ENCODE peak calls at places on chromosomes 7 and 10, in eight cellular contexts. T is adrenal gland, C is NCI-H69, Z is activated T-helper 1 cell treated with Interleukin-2 at 50 U/mL for 16 hours, P is astrocyte of the spinal cord, O is HEK293T, I is fibroblast of gingiva, M is iPS-NIHi11. V is an unnamed sample.

GRCh38 chr10:83897626-83898025 is 241.7 kb upstream of the GHITM start:
- DNase-seq in T (no peak), C (peak; percentile 2), Z (no peak), P (no peak), O (no peak), I (no peak), M (no peak), V (no peak)

GRCh38 chr10:4285121-4285520 is 500.1 kb upstream of the KLF6 start:
- DNase-seq in T (no peak), C (no peak), Z (no peak), P (peak; percentile 25), O (no peak), I (no peak), M (no peak), V (peak; percentile 10)

GRCh38 chr10:120262857-120263547 is 194.0 kb upstream of the PLPP4 start:
- DNase-seq in T (no peak), C (no peak), Z (no peak), P (peak; percentile 52), O (no peak), I (no peak), M (no peak), V (no peak)

GRCh38 chr7:123627859-123628258 is 26.2 kb downstream of the ASB15 start:
- DNase-seq in T (no peak), C (no peak), Z (no peak), P (no peak), O (no peak), I (no peak), M (no peak), V (no peak)

GRCh38 chr10:99329891-99330674 is 927 bp downstream of the CNNM1 start:
- DNase-seq in T (no peak), C (peak; percentile 61), Z (no peak), P (no peak), O (no peak), I (no peak), M (peak; percentile 52), V (no peak)

GRCh38 chr7:5657901-5658300 is 123.6 kb downstream of the RNF216 start:
- DNase-seq in T (no peak), C (no peak), Z (no peak), P (peak; percentile 49), O (no peak), I (peak; percentile 10), M (no peak), V (no peak)

GRCh38 chr7:46208635-46209525 is 287.8 kb upstream of the IGFBP3 start:
- DNase-seq in T (no peak), C (no peak), Z (no peak), P (no peak), O (no peak), I (no peak), M (no peak), V (no peak)

GRCh38 chr10:28838908-28839307 is 161.6 kb downstream of the BAMBI start:
- DNase-seq in T (peak; percentile 38), C (peak; percentile 79), Z (no peak), P (no peak), O (no peak), I (no peak), M (no peak), V (peak; percentile 22)

GRCh38 chr10:114905450-114905849 is 32.5 kb upstream of the TRUB1 start:
- DNase-seq in T (no peak), C (peak; percentile 0), Z (no peak), P (peak; percentile 43), O (no peak), I (no peak), M (no peak), V (no peak)

GRCh38 chr10:14523286-14523685 is 192.6 kb upstream of the FRMD4A start:
- DNase-seq in T (no peak), C (no peak), Z (no peak), P (no peak), O (no peak), I (no peak), M (no peak), V (no peak)

GRCh38 chr7:7681936-7682329 is 36.5 kb downstream of the RPA3 start:
- DNase-seq in T (no peak), C (peak; percentile 38), Z (no peak), P (no peak), O (no peak), I (no peak), M (no peak), V (no peak)

GRCh38 chr10:99393683-99394082 is 36.7 kb downstream of the GOT1 start:
- DNase-seq in T (no peak), C (no peak), Z (no peak), P (no peak), O (no peak), I (no peak), M (no peak), V (no peak)